ENCODE peak calls at places on chromosomes 3 and 15, in six cellular contexts. U is stomach, Q is A549, T is sigmoid colon, I is suprapubic skin, S is HepG2. C is an unnamed sample.

GRCh38 chr15:77527164-77527778 is 105.4 kb downstream of the LINGO1 start:
- DNase-seq in T (peak; percentile 53), I (peak; percentile 57), S (peak; percentile 70), Q (no peak), U (peak; percentile 34), C (peak; percentile 71)

GRCh38 chr3:135258916-135259315 is 463.9 kb downstream of the EPHB1 start:
- DNase-seq in T (no peak), I (no peak), U (no peak), Q (no peak), S (no peak), C (no peak)

GRCh38 chr3:117616213-117616612 is 906.6 kb downstream of the TUSC7 start:
- DNase-seq in T (no peak), U (no peak), Q (no peak), I (no peak), S (no peak), C (no peak)

GRCh38 chr3:71066849-71067261 is 516.7 kb downstream of the FOXP1 start:
- DNase-seq in S (no peak), I (no peak), T (no peak), U (no peak), Q (no peak), C (peak; percentile 22)

GRCh38 chr3:160163259-160163878 is 61.9 kb upstream of the C3orf80 start:
- DNase-seq in S (peak; percentile 4), Q (peak; percentile 36), T (no peak), U (no peak), I (no peak), C (no peak)

GRCh38 chr3:195030791-195031321 is 240.1 kb downstream of the XXYLT1 start:
- DNase-seq in T (no peak), Q (peak; percentile 14), S (peak; percentile 74), I (no peak), U (no peak), C (no peak)

GRCh38 chr3:131107637-131108433 is 81.2 kb downstream of the NEK11 start:
- DNase-seq in U (no peak), S (peak; percentile 60), T (no peak), Q (peak; percentile 12), I (no peak), C (no peak)

GRCh38 chr15:40873625-40874561 is at the start of gene RHOV:
- DNase-seq in S (peak; percentile 62), U (peak; percentile 82), I (peak; percentile 80), T (peak; percentile 72), Q (peak; percentile 83), C (peak; percentile 21)

GRCh38 chr3:112631257-112631656 is 9.7 kb downstream of the CCDC80 start:
- DNase-seq in S (no peak), I (no peak), T (no peak), U (no peak), Q (no peak), C (no peak)

GRCh38 chr3:33231755-33232465 is 13.3 kb upstream of the SUSD5 start:
- DNase-seq in T (no peak), I (no peak), S (no peak), Q (no peak), U (no peak), C (no peak)

GRCh38 chr15:42130246-42130986 is 26.0 kb downstream of the PLA2G4F start:
- DNase-seq in T (no peak), U (no peak), I (no peak), Q (no peak), S (no peak), C (no peak)

GRCh38 chr3:17515445-17516227 is 226.8 kb downstream of the TBC1D5 start:
- DNase-seq in S (no peak), Q (peak; percentile 69), T (no peak), I (no peak), U (no peak), C (no peak)

GRCh38 chr3:139534992-139535879 is 4.3 kb downstream of the RBP1 start:
- DNase-seq in U (peak; percentile 51), S (peak; percentile 44), Q (no peak), I (no peak), T (peak; percentile 71), C (peak; percentile 84)
- TF ChIP-seq EP300 in U (no peak), S (no peak), Q (no peak), I (no peak), T (no peak), C (no peak)

GRCh38 chr3:99846472-99846871 is 28.8 kb downstream of the CMSS1 start:
- DNase-seq in Q (peak; percentile 33), S (peak; percentile 46), I (no peak), U (no peak), T (peak; percentile 79), C (no peak)
- TF ChIP-seq EP300 in Q (no peak), S (peak; percentile 51), I (no peak), U (no peak), T (peak; percentile 53), C (no peak)

GRCh38 chr3:155360281-155360680 is 66.8 kb upstream of the STRIT1 start:
- DNase-seq in U (no peak), I (no peak), T (no peak), Q (no peak), S (no peak), C (no peak)

GRCh38 chr3:155365178-155365783 is 71.8 kb upstream of the STRIT1 start:
- DNase-seq in I (no peak), U (no peak), T (no peak), Q (no peak), S (no peak), C (no peak)

GRCh38 chr3:155364492-155364891 is 71.0 kb upstream of the STRIT1 start:
- DNase-seq in U (no peak), I (no peak), Q (no peak), T (no peak), S (no peak), C (no peak)

GRCh38 chr3:155363690-155364070 is 70.2 kb upstream of the STRIT1 start:
- DNase-seq in S (no peak), Q (no peak), T (no peak), U (no peak), I (no peak), C (no peak)

GRCh38 chr3:155362808-155363689 is 69.6 kb upstream of the STRIT1 start:
- DNase-seq in I (no peak), U (no peak), Q (no peak), S (no peak), T (no peak), C (no peak)
- TF ChIP-seq EP300 in I (no peak), U (no peak), Q (no peak), S (no peak), T (no peak), C (no peak)

GRCh38 chr3:10432156-10432845 is 73.1 kb downstream of the ATP2B2 start:
- DNase-seq in I (no peak), Q (no peak), T (no peak), S (no peak), U (no peak), C (no peak)
- TF ChIP-seq EP300 in I (no peak), Q (no peak), T (no peak), S (no peak), U (no peak), C (no peak)

DNA sequence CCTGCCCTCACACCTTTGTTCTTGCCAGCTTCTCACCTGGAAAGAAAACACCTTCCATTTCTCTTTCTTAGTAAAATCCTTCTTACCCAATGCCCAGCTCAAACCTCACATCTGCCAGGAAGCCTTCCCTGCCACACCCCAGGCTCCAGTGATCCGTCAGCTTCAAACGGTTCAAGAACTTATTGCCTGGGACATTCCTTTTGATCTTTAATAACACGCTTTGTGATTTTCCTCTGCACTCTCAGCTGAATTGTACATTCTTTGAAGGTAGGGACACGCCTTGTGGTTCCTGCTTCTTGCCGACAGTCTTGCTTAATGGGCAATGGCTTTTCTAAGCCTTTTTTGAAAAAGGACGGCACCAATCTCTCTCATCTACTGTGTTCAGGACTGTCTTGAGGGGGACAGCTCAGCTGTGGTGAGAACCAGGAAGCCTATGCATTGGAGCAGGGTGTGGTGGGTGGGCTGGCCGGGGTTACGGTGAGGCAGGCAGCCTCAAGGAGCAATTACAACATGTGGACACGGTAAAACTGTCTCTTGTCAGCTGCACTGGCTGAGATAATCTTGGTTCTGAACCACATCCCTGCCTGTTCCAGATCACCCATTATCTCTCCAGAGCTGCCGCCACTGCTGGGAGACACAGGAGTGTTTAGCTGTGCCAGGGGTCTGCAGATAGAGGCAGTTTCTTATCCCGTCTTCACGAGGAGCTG is 46.1 kb upstream of the GLCE start:
- DNase-seq in Q (no peak), I (no peak), T (no peak), U (no peak), S (no peak), C (no peak)
- TF ChIP-seq EP300 in Q (no peak), I (no peak), T (no peak), U (no peak), S (no peak), C (no peak)

GRCh38 chr3:58486036-58486435 is 5.9 kb upstream of the KCTD6 start:
- DNase-seq in U (no peak), T (no peak), S (peak; percentile 25), I (no peak), Q (no peak), C (no peak)

GRCh38 chr3:58484722-58485069 is 7.2 kb upstream of the KCTD6 start:
- DNase-seq in U (no peak), Q (no peak), S (no peak), I (no peak), T (no peak), C (no peak)

GRCh38 chr3:58484049-58484721 is 7.7 kb upstream of the KCTD6 start:
- DNase-seq in S (no peak), U (no peak), Q (no peak), I (no peak), T (no peak), C (no peak)

GRCh38 chr3:58480309-58480708 is 11.6 kb upstream of the KCTD6 start:
- DNase-seq in Q (no peak), U (no peak), T (no peak), S (no peak), I (no peak), C (no peak)

DNA sequence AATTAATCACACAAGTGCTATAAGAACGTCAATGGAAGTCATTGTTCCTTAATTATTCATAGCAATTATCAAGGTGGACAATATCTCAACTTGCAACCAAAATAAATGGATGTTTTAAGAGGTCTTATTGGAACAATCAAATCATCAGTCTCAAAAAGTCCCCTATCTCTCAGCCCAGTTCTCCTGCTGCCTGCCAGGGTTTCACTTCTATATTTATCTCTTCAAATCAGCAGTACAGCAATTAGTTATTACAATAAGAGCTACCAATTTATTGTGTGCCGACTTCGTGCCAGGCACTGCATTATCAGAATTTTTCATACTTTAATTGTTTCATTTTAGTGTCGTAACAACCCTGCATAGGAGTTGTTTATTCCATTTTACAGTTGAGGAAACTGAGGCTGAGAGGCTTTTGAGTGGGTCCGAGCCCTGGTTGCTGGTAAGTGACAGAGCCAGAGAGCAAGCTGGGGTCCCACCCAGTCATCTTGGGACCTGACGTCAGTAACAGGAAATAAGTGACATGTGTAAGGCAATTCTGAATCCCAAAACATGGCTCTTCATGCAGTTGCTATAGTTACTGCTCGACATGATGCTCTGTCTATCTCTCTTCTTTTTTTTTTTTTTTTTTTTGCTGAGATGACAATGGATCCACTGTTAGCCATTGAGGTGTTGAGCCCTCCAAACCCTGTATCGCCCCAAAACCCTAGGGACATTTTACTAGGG is 8.8 kb upstream of the KCTD6 start:
- DNase-seq in S (no peak), T (no peak), Q (no peak), I (no peak), U (no peak), C (no peak)
- TF ChIP-seq EP300 in S (no peak), T (no peak), Q (no peak), I (no peak), U (no peak), C (no peak)